ENCODE peak calls at places on chromosomes 13 and 19, in six cellular contexts. T is T47D; O is activated CD4-positive, alpha-beta T cell treated with anti-CD3 and anti-CD28 coated beads, Interleukin-2, amount 10 ng/mL, durations not matched to agents 7 days and 5 days; Q is HFFc6; J is T-cell; W is hippocampal formation. N is an unnamed sample.
A peak's percentile ranks its signal among the peaks of the same experiment; 100 is the strongest.

GRCh38 chr13:106467406-106468122 is 67.9 kb downstream of the EFNB2 start:
- DNase-seq in J (no peak), O (no peak), Q (no peak), T (no peak), W (no peak), N (no peak)

GRCh38 chr13:36887758-36888521 is 32.1 kb downstream of the SMAD9 start:
- DNase-seq in J (no peak), W (no peak), O (no peak), T (no peak), Q (no peak), N (no peak)

GRCh38 chr13:50080158-50080855 is 65.1 kb downstream of the KCNRG start:
- DNase-seq in O (peak; percentile 53), Q (peak; percentile 22), T (no peak), J (no peak), W (peak; percentile 2), N (peak; percentile 6)

GRCh38 chr13:99496322-99497142 is 4.7 kb upstream of the TM9SF2 start:
- DNase-seq in J (peak; percentile 71), W (peak; percentile 48), Q (peak; percentile 20), O (peak; percentile 87), T (no peak), N (peak; percentile 64)

GRCh38 chr13:45441633-45442032 is 23.1 kb upstream of the COG3 start:
- DNase-seq in O (peak; percentile 23), W (no peak), J (no peak), T (no peak), Q (no peak), N (no peak)

GRCh38 chr13:98372886-98373285 is 195.8 kb upstream of the RNF113B start:
- DNase-seq in W (no peak), T (no peak), J (no peak), O (no peak), Q (no peak), N (no peak)

GRCh38 chr13:110306960-110307696 is at the start of the genes COL4A1 and COL4A2:
- DNase-seq in O (no peak), J (no peak), T (no peak), W (no peak), Q (no peak), N (no peak)

GRCh38 chr13:98927954-98928927 is 49.6 kb downstream of the DOCK9 start:
- DNase-seq in J (no peak), O (no peak), T (no peak), Q (peak; percentile 12), W (no peak), N (no peak)

GRCh38 chr19:12784871-12785430 is 6.3 kb upstream of the JUNB start:
- DNase-seq in T (no peak), J (peak; percentile 63), Q (no peak), W (no peak), O (peak; percentile 54), N (no peak)

GRCh38 chr19:37817180-37817911 is 38.0 kb upstream of the ZNF573 start:
- DNase-seq in J (peak; percentile 41), T (no peak), W (peak; percentile 52), O (peak; percentile 20), Q (no peak), N (no peak)